ENCODE peak calls at places on chromosomes 16 and 17, in nine cellular contexts. T is DMS153; A is C1 segment of cervical spinal cord; Q is choroid plexus epithelial cell; H is stimulated activated CD8-positive, alpha-beta memory T cell treated with anti-CD3 and anti-CD28 coated beads, Interleukin-4, amount 100 ng/mL, for 4 hours; S is T-cell; Y is activated CD4-positive, alpha-beta T cell treated with anti-CD3 and anti-CD28 coated beads for 48 hours; C is CD8-positive, alpha-beta T cell; B is neural crest cell. J is an unnamed sample.

GRCh38 chr16:3215601-3216262 is 19.2 kb downstream of the ZNF200 start:
- DNase-seq in T (no peak), A (no peak), Q (no peak), H (no peak), S (no peak), Y (peak), C (peak), B (no peak), J (no peak)

GRCh38 chr16:47778106-47778803 is 317.1 kb downstream of the PHKB start:
- DNase-seq in T (no peak), A (no peak), Q (no peak), H (no peak), S (no peak), Y (no peak), C (no peak), B (no peak), J (no peak)

GRCh38 chr16:70711211-70711978 is 25.5 kb upstream of the MTSS2 start:
- DNase-seq in T (no peak), A (no peak), Q (no peak), H (no peak), S (no peak), Y (no peak), C (no peak), B (no peak), J (no peak)

GRCh38 chr17:46818319-46818928 is at the start of gene WNT3:
- DNase-seq in T (no peak), A (no peak), Q (no peak), H (peak), S (peak), Y (peak), C (peak), B (no peak), J (peak)

GRCh38 chr16:47392114-47392513 is 68.7 kb downstream of the ITFG1 start:
- DNase-seq in T (peak), A (no peak), Q (peak), H (no peak), S (no peak), Y (peak), C (no peak), B (no peak), J (no peak)

GRCh38 chr17:1871743-1872142 is 41.9 kb downstream of the RPA1 start:
- DNase-seq in T (no peak), A (no peak), Q (no peak), H (no peak), S (peak), Y (no peak), C (peak), B (no peak), J (no peak)

GRCh38 chr16:84569382-84569987 is 48.4 kb downstream of the COTL1 start:
- DNase-seq in T (no peak), A (no peak), Q (no peak), H (no peak), S (no peak), Y (no peak), C (no peak), B (no peak), J (no peak)

GRCh38 chr17:68641276-68642117 is 40.3 kb upstream of the FAM20A start:
- DNase-seq in T (no peak), A (no peak), Q (no peak), H (no peak), S (no peak), Y (no peak), C (no peak), B (no peak), J (no peak)

GRCh38 chr17:27551701-27552466 is 79.1 kb upstream of the LGALS9 start:
- DNase-seq in T (no peak), A (no peak), Q (peak), H (no peak), S (no peak), Y (no peak), C (no peak), B (no peak), J (no peak)

GRCh38 chr16:74623214-74623842 is 16.4 kb upstream of the GLG1 start:
- DNase-seq in T (no peak), A (no peak), Q (peak), H (no peak), S (no peak), Y (no peak), C (no peak), B (no peak), J (peak)

GRCh38 chr16:56848056-56848936 is 16.7 kb upstream of the SLC12A3 start:
- DNase-seq in T (no peak), A (no peak), Q (peak), H (no peak), S (no peak), Y (peak), C (no peak), B (no peak), J (no peak)

GRCh38 chr17:3877220-3877619 is 15.6 kb downstream of the CAMKK1 start:
- DNase-seq in T (no peak), A (no peak), Q (no peak), H (no peak), S (no peak), Y (no peak), C (no peak), B (no peak), J (no peak)

GRCh38 chr17:4014148-4014927 is 50.1 kb upstream of the ATP2A3 start:
- DNase-seq in T (no peak), A (no peak), Q (no peak), H (no peak), S (no peak), Y (no peak), C (no peak), B (no peak), J (no peak)

GRCh38 chr16:18048858-18049257 is 287.7 kb downstream of the NPIPA8 start:
- DNase-seq in T (no peak), A (no peak), Q (no peak), H (no peak), S (no peak), Y (no peak), C (no peak), B (no peak), J (no peak)

GRCh38 chr16:2424061-2425007 is 4.9 kb upstream of the CCNF start:
- DNase-seq in T (no peak), A (no peak), Q (no peak), H (no peak), S (no peak), Y (no peak), C (no peak), B (no peak), J (no peak)

GRCh38 chr17:28476076-28476475 is 2.6 kb downstream of the SLC13A2 start:
- DNase-seq in T (no peak), A (no peak), Q (no peak), H (no peak), S (no peak), Y (no peak), C (no peak), B (no peak), J (no peak)

GRCh38 chr17:71032746-71033273 is 863.5 kb downstream of the KCNJ2 start:
- DNase-seq in T (peak), A (no peak), Q (no peak), H (no peak), S (no peak), Y (no peak), C (no peak), B (peak), J (peak)

GRCh38 chr16:16083421-16084156 is 134.2 kb downstream of the ABCC1 start:
- DNase-seq in T (no peak), A (no peak), Q (peak), H (no peak), S (no peak), Y (peak), C (no peak), B (no peak), J (no peak)

GRCh38 chr17:58338454-58338841 is 9.9 kb upstream of the TSPOAP1 start:
- DNase-seq in T (no peak), A (no peak), Q (no peak), H (no peak), S (no peak), Y (peak), C (no peak), B (no peak), J (no peak)

J was measured in NCI-H2227 treated with DMSO at 0.1 percent for 48 hours.